ENCODE peak calls at places on chromosomes 16 and 17, in nine cellular contexts. U is HCT116, E is PC-3, H is neural progenitor cell, B is GM23248, J is MM.1S, T is SK-N-SH, X is GM23338, S is hepatocyte. G is an unnamed sample.

GRCh38 chr17:7851438-7852261 is 3.2 kb upstream of the TMEM88 start:
- DNase-seq in U (no peak), E (peak; percentile 87), H (peak; percentile 98), B (peak; percentile 93), J (peak; percentile 95), T (peak; percentile 94), X (peak; percentile 96), S (peak; percentile 97), G (peak; percentile 95)

GRCh38 chr17:75814900-75815373 is 29.3 kb downstream of the UNC13D start:
- DNase-seq in U (no peak), E (peak; percentile 90), H (no peak), B (peak; percentile 81), J (no peak), T (peak; percentile 47), X (no peak), S (peak; percentile 20), G (no peak)

GRCh38 chr17:80640379-80641071 is 95.9 kb downstream of the RPTOR start:
- DNase-seq in U (no peak), E (no peak), H (no peak), B (no peak), J (no peak), T (no peak), X (no peak), S (no peak), G (no peak)

GRCh38 chr17:1298616-1299015 is 19.2 kb downstream of the TRARG1 start:
- DNase-seq in U (no peak), E (no peak), H (peak; percentile 73), B (peak; percentile 44), J (no peak), T (no peak), X (peak; percentile 79), S (peak; percentile 64), G (no peak)

GRCh38 chr17:67400193-67400592 is 23.1 kb downstream of the PITPNC1 start:
- DNase-seq in U (no peak), E (no peak), H (no peak), B (no peak), J (no peak), T (no peak), X (no peak), S (no peak), G (no peak)

GRCh38 chr16:10552998-10553491 is 27.4 kb downstream of the EMP2 start:
- DNase-seq in U (no peak), E (no peak), H (peak; percentile 35), B (no peak), J (peak; percentile 75), T (peak; percentile 37), X (peak; percentile 78), S (no peak), G (peak; percentile 76)

GRCh38 chr17:9936075-9936474 is 31.0 kb upstream of the RCVRN start:
- DNase-seq in U (no peak), E (no peak), H (no peak), B (no peak), J (no peak), T (no peak), X (no peak), S (no peak), G (no peak)

GRCh38 chr17:50347894-50348291 is 2.0 kb downstream of the XYLT2 start:
- DNase-seq in U (no peak), E (no peak), H (no peak), B (no peak), J (no peak), T (no peak), X (no peak), S (no peak), G (no peak)

GRCh38 chr16:65534121-65534528 is 412.3 kb upstream of the CDH11 start:
- DNase-seq in U (no peak), E (peak; percentile 62), H (no peak), B (peak; percentile 73), J (no peak), T (no peak), X (no peak), S (no peak), G (no peak)

GRCh38 chr16:30061195-30061554 is 4.4 kb upstream of the ALDOA start:
- DNase-seq in U (no peak), E (no peak), H (no peak), B (no peak), J (no peak), T (no peak), X (no peak), S (no peak), G (no peak)

GRCh38 chr17:81465912-81466311 is 46.7 kb downstream of the ACTG1 start:
- DNase-seq in U (no peak), E (no peak), H (no peak), B (no peak), J (no peak), T (no peak), X (no peak), S (no peak), G (no peak)

GRCh38 chr16:49280022-49280741 is 1.5 kb downstream of the CBLN1 start:
- DNase-seq in U (no peak), E (no peak), H (peak; percentile 90), B (peak; percentile 22), J (peak; percentile 26), T (peak; percentile 53), X (peak; percentile 89), S (peak; percentile 58), G (no peak)

GRCh38 chr16:81678326-81679095 is 100.6 kb upstream of the PLCG2 start:
- DNase-seq in U (no peak), E (no peak), H (no peak), B (no peak), J (no peak), T (no peak), X (no peak), S (no peak), G (no peak)

GRCh38 chr17:41734949-41735313 is 488 bp upstream of the HAP1 start:
- DNase-seq in U (no peak), E (no peak), H (peak; percentile 71), B (peak; percentile 41), J (peak; percentile 39), T (no peak), X (peak; percentile 75), S (no peak), G (no peak)

GRCh38 chr16:2829501-2830354 is at the start of gene ZG16B:
- DNase-seq in U (no peak), E (peak; percentile 69), H (no peak), B (no peak), J (no peak), T (peak; percentile 64), X (no peak), S (no peak), G (no peak)

GRCh38 chr17:57915980-57916757 is 39.0 kb downstream of the CUEDC1 start:
- DNase-seq in U (no peak), E (no peak), H (peak; percentile 94), B (no peak), J (no peak), T (peak; percentile 70), X (peak; percentile 83), S (no peak), G (no peak)

GRCh38 chr17:77566151-77566550 is 392.4 kb upstream of the TNRC6C start:
- DNase-seq in U (no peak), E (no peak), H (no peak), B (no peak), J (no peak), T (no peak), X (no peak), S (no peak), G (peak; percentile 15)

GRCh38 chr16:9225527-9226316 is 134.3 kb downstream of the HAPSTR1 start:
- DNase-seq in U (peak; percentile 12), E (peak; percentile 6), H (peak; percentile 62), B (peak; percentile 22), J (no peak), T (peak; percentile 30), X (peak; percentile 78), S (peak; percentile 11), G (peak; percentile 39)

GRCh38 chr17:78979780-78980623 is at the start of gene LGALS3BP:
- DNase-seq in U (peak; percentile 70), E (peak; percentile 54), H (peak; percentile 66), B (peak; percentile 39), J (no peak), T (peak; percentile 97), X (peak; percentile 59), S (peak; percentile 86), G (no peak)
- TF ChIP-seq EZH2phosphoT487 in U (no peak), E (no peak), H (no peak), B (no peak), J (no peak), T (no peak), X (no peak), S (no peak), G (no peak)

GRCh38 chr16:58266336-58266735 is 28.5 kb downstream of the PRSS54 start:
- DNase-seq in U (no peak), E (no peak), H (no peak), B (no peak), J (no peak), T (no peak), X (no peak), S (no peak), G (no peak)

GRCh38 chr16:58272855-58273254 is 22.0 kb downstream of the PRSS54 start:
- DNase-seq in U (no peak), E (no peak), H (no peak), B (no peak), J (no peak), T (no peak), X (no peak), S (no peak), G (no peak)

GRCh38 chr16:58267524-58268243 is 27.1 kb downstream of the PRSS54 start:
- DNase-seq in U (no peak), E (no peak), H (no peak), B (no peak), J (no peak), T (no peak), X (no peak), S (no peak), G (no peak)

GRCh38 chr16:58271589-58271988 is 23.2 kb downstream of the PRSS54 start:
- DNase-seq in U (no peak), E (no peak), H (no peak), B (no peak), J (no peak), T (no peak), X (no peak), S (no peak), G (no peak)

GRCh38 chr16:58269526-58269925 is 25.3 kb downstream of the PRSS54 start:
- DNase-seq in U (no peak), E (no peak), H (no peak), B (no peak), J (no peak), T (no peak), X (no peak), S (no peak), G (no peak)
- H3K36me3 ChIP-seq in U (no peaks in the 10 kb centered on the region), E (no peaks in the 10 kb centered on the region), H (no peaks in the 10 kb centered on the region), B (no peaks in the 10 kb centered on the region), J (no peaks in the 10 kb centered on the region), T (peaks cover 2% of the 10 kb centered on the region), X (peaks cover 7% of the 10 kb centered on the region), S (no peaks in the 10 kb centered on the region), G (no peaks in the 10 kb centered on the region)

GRCh38 chr16:70552675-70553074 is 29.1 kb downstream of the SF3B3 start:
- DNase-seq in U (no peak), E (no peak), H (no peak), B (no peak), J (no peak), T (no peak), X (no peak), S (no peak), G (no peak)
- TF ChIP-seq EZH2phosphoT487 in U (no peak), E (no peak), H (no peak), B (no peak), J (no peak), T (no peak), X (no peak), S (no peak), G (no peak)

DNA sequence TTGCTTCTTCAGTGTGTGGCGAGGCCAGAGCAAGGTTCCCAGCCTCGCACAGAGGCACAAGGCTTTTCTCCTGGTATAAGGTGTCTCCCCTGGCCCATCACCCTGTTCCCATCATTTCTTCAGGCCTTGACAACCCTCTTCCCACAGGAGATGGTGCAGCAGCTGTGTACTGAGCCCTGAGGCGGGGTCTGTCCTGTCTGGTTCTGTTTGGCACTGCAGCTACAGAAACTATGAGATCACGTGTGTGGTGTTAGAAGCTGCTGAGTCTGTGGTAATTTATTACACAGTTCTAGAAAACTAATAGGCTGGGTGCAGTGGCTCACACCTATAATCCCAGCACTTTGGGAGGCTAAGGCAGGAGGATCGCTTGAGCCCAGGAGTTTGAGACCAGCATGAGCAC is 7.2 kb downstream of the PLA2G15 start:
- DNase-seq in U (no peak), E (no peak), H (no peak), B (no peak), J (peak; percentile 86), T (no peak), X (no peak), S (no peak), G (no peak)
- H3K36me3 ChIP-seq in U (no peaks in the 10 kb centered on the region), E (no peaks in the 10 kb centered on the region), H (no peaks in the 10 kb centered on the region), B (peaks cover 4% of the 10 kb centered on the region), J (peaks cover 6% of the 10 kb centered on the region), T (peaks cover 8% of the 10 kb centered on the region), X (no peaks in the 10 kb centered on the region), S (no peaks in the 10 kb centered on the region), G (peaks cover 64% of the 10 kb centered on the region)

G was measured in OCI-LY7.